ENCODE peak calls at places on chromosome 17, in eight cellular contexts. One of them, this sample, is unnamed.

GRCh38 chr17:76382803-76383644 is 1.4 kb upstream of the SPHK1 start:
- DNase-seq in A549: peak; percentile 75
- DNase-seq in IMR-90: peak; percentile 78
- DNase-seq in HepG2: peak; percentile 89
- DNase-seq in HCT116: no peak
- DNase-seq in GM12878: no peak
- DNase-seq in K562: peak; percentile 73
- DNase-seq in H1: peak; percentile 83
- DNase-seq in this sample: peak; percentile 82

GRCh38 chr17:14306602-14307001 is 5.7 kb downstream of the HS3ST3B1 start:
- DNase-seq in A549: no peak
- DNase-seq in IMR-90: no peak
- DNase-seq in HepG2: no peak
- DNase-seq in HCT116: no peak
- DNase-seq in GM12878: no peak
- DNase-seq in K562: no peak
- DNase-seq in H1: no peak
- DNase-seq in this sample: no peak

GRCh38 chr17:20935740-20936139 is 107.1 kb downstream of the USP22 start:
- DNase-seq in A549: peak; percentile 42
- DNase-seq in IMR-90: peak; percentile 75
- DNase-seq in HepG2: no peak
- DNase-seq in HCT116: no peak
- DNase-seq in GM12878: no peak
- DNase-seq in K562: no peak
- DNase-seq in H1: no peak
- DNase-seq in this sample: no peak

GRCh38 chr17:81399481-81400153 is 4.4 kb downstream of the BAHCC1 start:
- DNase-seq in A549: peak; percentile 52
- DNase-seq in IMR-90: no peak
- DNase-seq in HepG2: no peak
- DNase-seq in HCT116: no peak
- DNase-seq in GM12878: no peak
- DNase-seq in K562: peak; percentile 70
- DNase-seq in H1: no peak
- DNase-seq in this sample: peak; percentile 82

GRCh38 chr17:59355030-59355694 is 23.7 kb downstream of the YPEL2 start:
- DNase-seq in A549: no peak
- DNase-seq in IMR-90: no peak
- DNase-seq in HepG2: no peak
- DNase-seq in HCT116: peak; percentile 31
- DNase-seq in GM12878: no peak
- DNase-seq in K562: no peak
- DNase-seq in H1: no peak
- DNase-seq in this sample: no peak

GRCh38 chr17:40561294-40561870 is 3.9 kb downstream of the CCR7 start:
- DNase-seq in A549: no peak
- DNase-seq in IMR-90: no peak
- DNase-seq in HepG2: no peak
- DNase-seq in HCT116: no peak
- DNase-seq in GM12878: peak; percentile 84
- DNase-seq in K562: no peak
- DNase-seq in H1: no peak
- DNase-seq in this sample: no peak

GRCh38 chr17:9729034-9729650 is 62.2 kb downstream of the DHRS7C start:
- DNase-seq in A549: peak; percentile 78
- DNase-seq in IMR-90: peak; percentile 45
- DNase-seq in HepG2: peak; percentile 47
- DNase-seq in HCT116: peak; percentile 23
- DNase-seq in GM12878: peak; percentile 8
- DNase-seq in K562: peak; percentile 42
- DNase-seq in H1: no peak
- DNase-seq in this sample: peak; percentile 63

GRCh38 chr17:57567278-57567677 is 177.8 kb downstream of the CCDC182 start:
- DNase-seq in A549: no peak
- DNase-seq in IMR-90: no peak
- DNase-seq in HepG2: no peak
- DNase-seq in HCT116: no peak
- DNase-seq in GM12878: no peak
- DNase-seq in K562: no peak
- DNase-seq in H1: no peak
- DNase-seq in this sample: peak; percentile 74

GRCh38 chr17:57577751-57578607 is 167.1 kb downstream of the CCDC182 start:
- DNase-seq in A549: no peak
- DNase-seq in IMR-90: peak; percentile 70
- DNase-seq in HepG2: peak; percentile 95
- DNase-seq in HCT116: no peak
- DNase-seq in GM12878: no peak
- DNase-seq in K562: no peak
- DNase-seq in H1: no peak
- DNase-seq in this sample: peak; percentile 47

GRCh38 chr17:77700165-77700881 is 258.2 kb upstream of the TNRC6C start:
- DNase-seq in A549: no peak
- DNase-seq in IMR-90: no peak
- DNase-seq in HepG2: no peak
- DNase-seq in HCT116: no peak
- DNase-seq in GM12878: no peak
- DNase-seq in K562: no peak
- DNase-seq in H1: peak; percentile 38
- DNase-seq in this sample: peak; percentile 89

GRCh38 chr17:57484826-57485565 is 228.7 kb downstream of the MSI2 start:
- DNase-seq in A549: no peak
- DNase-seq in IMR-90: no peak
- DNase-seq in HepG2: no peak
- DNase-seq in HCT116: no peak
- DNase-seq in GM12878: no peak
- DNase-seq in K562: no peak
- DNase-seq in H1: no peak
- DNase-seq in this sample: no peak

GRCh38 chr17:37124074-37124824 is 175.5 kb downstream of the AATF start:
- DNase-seq in A549: no peak
- DNase-seq in IMR-90: peak; percentile 67
- DNase-seq in HepG2: no peak
- DNase-seq in HCT116: no peak
- DNase-seq in GM12878: no peak
- DNase-seq in K562: no peak
- DNase-seq in H1: no peak
- DNase-seq in this sample: no peak

GRCh38 chr17:37121616-37122015 is 172.9 kb downstream of the AATF start:
- DNase-seq in A549: no peak
- DNase-seq in IMR-90: no peak
- DNase-seq in HepG2: no peak
- DNase-seq in HCT116: no peak
- DNase-seq in GM12878: no peak
- DNase-seq in K562: no peak
- DNase-seq in H1: no peak
- DNase-seq in this sample: no peak

GRCh38 chr17:37117743-37118142 is 169.0 kb downstream of the AATF start:
- DNase-seq in A549: no peak
- DNase-seq in IMR-90: no peak
- DNase-seq in HepG2: no peak
- DNase-seq in HCT116: no peak
- DNase-seq in GM12878: no peak
- DNase-seq in K562: no peak
- DNase-seq in H1: no peak
- DNase-seq in this sample: no peak

GRCh38 chr17:37116802-37117201 is 168.0 kb downstream of the AATF start:
- DNase-seq in A549: no peak
- DNase-seq in IMR-90: no peak
- DNase-seq in HepG2: no peak
- DNase-seq in HCT116: no peak
- DNase-seq in GM12878: no peak
- DNase-seq in K562: no peak
- DNase-seq in H1: no peak
- DNase-seq in this sample: no peak

DNA sequence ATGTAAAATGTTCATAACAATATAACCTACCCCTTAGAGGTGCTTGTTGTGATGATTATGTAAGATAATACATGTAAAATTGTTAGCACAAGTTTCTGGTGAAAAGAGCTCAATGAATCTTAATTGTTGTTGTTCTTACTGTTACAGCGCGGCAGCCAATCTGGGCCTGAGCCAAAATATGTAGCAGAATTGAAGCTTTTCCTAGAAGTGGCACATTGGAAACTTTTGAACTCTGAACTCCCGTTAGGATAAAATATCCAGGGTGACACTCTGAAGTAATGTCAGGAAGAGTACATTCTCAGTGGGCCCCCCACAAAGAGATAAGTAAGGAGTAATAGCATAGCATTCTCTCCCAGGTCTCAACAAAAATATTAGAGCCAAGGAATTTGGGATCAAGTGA is 170.0 kb downstream of the AATF start:
- DNase-seq in A549: no peak
- DNase-seq in IMR-90: no peak
- DNase-seq in HepG2: no peak
- DNase-seq in HCT116: no peak
- DNase-seq in GM12878: no peak
- DNase-seq in K562: no peak
- DNase-seq in H1: no peak
- DNase-seq in this sample: no peak
- TF ChIP-seq RAD21 in A549: no peak
- TF ChIP-seq RAD21 in IMR-90: no peak
- TF ChIP-seq RAD21 in HepG2: no peak
- TF ChIP-seq RAD21 in HCT116: no peak
- TF ChIP-seq RAD21 in GM12878: no peak
- TF ChIP-seq RAD21 in K562: no peak
- TF ChIP-seq RAD21 in H1: no peak
- TF ChIP-seq RAD21 in this sample: no peak

DNA sequence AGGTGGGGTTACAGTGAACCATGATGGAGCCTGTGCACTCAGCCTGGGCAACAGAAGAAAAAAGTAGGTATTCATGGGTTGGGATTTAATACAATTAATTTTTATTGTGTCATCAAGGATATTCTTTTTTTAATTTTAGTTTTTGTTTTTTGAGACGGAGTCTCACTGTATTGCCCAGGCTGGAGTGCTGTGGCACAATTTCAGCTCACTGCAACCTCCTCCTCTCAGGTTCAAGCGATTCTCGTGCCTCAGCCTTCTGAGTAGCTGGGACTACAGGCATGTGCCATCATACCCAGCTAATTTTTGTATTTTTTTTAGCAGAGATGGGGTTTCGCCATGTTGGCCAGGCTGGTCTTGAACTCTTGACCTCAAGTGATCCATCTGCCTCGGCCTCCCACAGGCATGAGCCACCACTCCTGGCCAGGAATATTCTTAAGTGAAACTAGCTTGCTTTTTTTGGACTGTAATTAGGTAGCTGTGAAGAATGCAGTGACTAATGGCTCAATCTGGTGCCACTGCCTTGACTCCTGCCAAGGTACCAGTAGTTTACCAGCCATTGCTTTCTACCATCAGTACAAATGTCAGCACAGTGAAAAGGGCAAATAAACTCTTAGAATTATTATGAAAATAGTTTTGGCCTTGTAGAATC is 4.8 kb downstream of the PPM1D start:
- DNase-seq in A549: no peak
- DNase-seq in IMR-90: peak; percentile 51
- DNase-seq in HepG2: no peak
- DNase-seq in HCT116: peak; percentile 29
- DNase-seq in GM12878: no peak
- DNase-seq in K562: no peak
- DNase-seq in H1: peak; percentile 23
- DNase-seq in this sample: no peak
- TF ChIP-seq RAD21 in A549: no peak
- TF ChIP-seq RAD21 in IMR-90: no peak
- TF ChIP-seq RAD21 in HepG2: no peak
- TF ChIP-seq RAD21 in HCT116: no peak
- TF ChIP-seq RAD21 in GM12878: no peak
- TF ChIP-seq RAD21 in K562: no peak
- TF ChIP-seq RAD21 in H1: no peak
- TF ChIP-seq RAD21 in this sample: no peak

GRCh38 chr17:17768415-17769088 is 68.2 kb downstream of the SREBF1 start:
- DNase-seq in A549: no peak
- DNase-seq in IMR-90: no peak
- DNase-seq in HepG2: no peak
- DNase-seq in HCT116: no peak
- DNase-seq in GM12878: no peak
- DNase-seq in K562: no peak
- DNase-seq in H1: no peak
- DNase-seq in this sample: peak; percentile 69

GRCh38 chr17:17767096-17767470 is 69.7 kb downstream of the SREBF1 start:
- DNase-seq in A549: no peak
- DNase-seq in IMR-90: peak; percentile 22
- DNase-seq in HepG2: no peak
- DNase-seq in HCT116: no peak
- DNase-seq in GM12878: no peak
- DNase-seq in K562: no peak
- DNase-seq in H1: no peak
- DNase-seq in this sample: no peak

GRCh38 chr17:17766351-17767095 is 70.3 kb downstream of the SREBF1 start:
- DNase-seq in A549: no peak
- DNase-seq in IMR-90: no peak
- DNase-seq in HepG2: no peak
- DNase-seq in HCT116: no peak
- DNase-seq in GM12878: no peak
- DNase-seq in K562: no peak
- DNase-seq in H1: no peak
- DNase-seq in this sample: no peak

GRCh38 chr17:17765921-17766320 is 70.9 kb downstream of the SREBF1 start:
- DNase-seq in A549: no peak
- DNase-seq in IMR-90: no peak
- DNase-seq in HepG2: no peak
- DNase-seq in HCT116: no peak
- DNase-seq in GM12878: no peak
- DNase-seq in K562: no peak
- DNase-seq in H1: no peak
- DNase-seq in this sample: no peak

GRCh38 chr17:17767497-17768286 is 69.1 kb downstream of the SREBF1 start:
- DNase-seq in A549: no peak
- DNase-seq in IMR-90: no peak
- DNase-seq in HepG2: no peak
- DNase-seq in HCT116: no peak
- DNase-seq in GM12878: no peak
- DNase-seq in K562: no peak
- DNase-seq in H1: no peak
- DNase-seq in this sample: no peak
- TF ChIP-seq RAD21 in A549: no peak
- TF ChIP-seq RAD21 in IMR-90: no peak
- TF ChIP-seq RAD21 in HepG2: no peak
- TF ChIP-seq RAD21 in HCT116: no peak
- TF ChIP-seq RAD21 in GM12878: no peak
- TF ChIP-seq RAD21 in K562: no peak
- TF ChIP-seq RAD21 in H1: no peak
- TF ChIP-seq RAD21 in this sample: no peak

DNA sequence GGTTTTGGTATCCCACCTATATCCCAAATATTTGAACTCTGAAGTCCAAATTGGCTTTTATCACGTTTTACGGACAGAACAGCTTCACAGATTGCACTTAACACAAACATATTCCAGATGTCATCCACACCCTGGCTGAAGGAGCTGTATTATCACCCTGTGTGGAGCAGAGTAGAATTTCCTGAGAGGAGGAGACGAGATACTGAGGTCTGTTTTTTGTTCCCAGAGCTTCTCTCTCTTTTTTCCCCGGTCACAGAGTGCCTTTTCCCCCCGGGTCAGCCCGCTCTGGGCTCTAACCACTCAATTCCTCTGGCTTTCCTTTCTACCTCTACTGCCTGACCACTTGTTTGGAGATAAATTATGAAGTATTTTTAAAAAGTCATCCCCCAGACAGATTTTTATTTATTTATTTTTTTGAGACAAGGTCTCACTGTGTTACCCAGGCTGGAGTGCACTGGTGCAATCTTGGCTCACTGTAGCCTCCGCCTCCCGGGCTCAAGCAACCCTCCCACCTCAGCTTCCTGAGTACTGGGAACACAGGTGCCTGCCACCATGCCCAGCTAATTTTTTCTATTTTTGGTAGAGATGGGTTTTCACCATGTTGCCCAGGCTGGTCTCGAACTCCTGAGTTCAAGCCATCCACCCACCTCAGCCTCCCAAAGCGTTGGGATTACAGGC is 30.7 kb downstream of the DNAH2 start:
- DNase-seq in A549: no peak
- DNase-seq in IMR-90: peak; percentile 30
- DNase-seq in HepG2: no peak
- DNase-seq in HCT116: no peak
- DNase-seq in GM12878: no peak
- DNase-seq in K562: no peak
- DNase-seq in H1: no peak
- DNase-seq in this sample: peak; percentile 62
- TF ChIP-seq RAD21 in A549: no peak
- TF ChIP-seq RAD21 in IMR-90: no peak
- TF ChIP-seq RAD21 in HepG2: no peak
- TF ChIP-seq RAD21 in HCT116: no peak
- TF ChIP-seq RAD21 in GM12878: no peak
- TF ChIP-seq RAD21 in K562: no peak
- TF ChIP-seq RAD21 in H1: no peak
- TF ChIP-seq RAD21 in this sample: no peak